ENCODE peak calls at places on chromosome 10, in nine cellular contexts. B is gastrocnemius medialis, U is Peyer's patch, T is breast epithelium, D is A673, M is endothelial cell of umbilical vein, O is endodermal cell, F is GM23338, Q is bronchial epithelial cell. K is an unnamed sample.

GRCh38 chr10:792792-793100 is 103.3 kb upstream of the DIP2C start:
- DNase-seq in U (no peak), O (no peak), B (no peak), F (no peak), D (no peak), T (no peak), M (no peak), Q (no peak), K (no peak)

GRCh38 chr10:73590881-73591577 is at the start of gene USP54:
- DNase-seq in D (no peak), U (no peak), Q (peak; percentile 74), T (peak; percentile 44), M (peak; percentile 56), B (no peak), O (peak; percentile 81), F (peak; percentile 83), K (peak; percentile 37)

GRCh38 chr10:49302088-49302487 is 3.1 kb downstream of the C10orf71 start:
- DNase-seq in D (no peak), O (no peak), F (no peak), U (no peak), Q (no peak), B (no peak), T (no peak), M (no peak), K (no peak)

GRCh38 chr10:110432084-110432483 is 65.6 kb upstream of the DUSP5 start:
- DNase-seq in M (no peak), B (no peak), O (no peak), Q (no peak), D (no peak), U (peak; percentile 30), T (no peak), F (no peak), K (no peak)

GRCh38 chr10:124949543-124949942 is 7.6 kb downstream of the ZRANB1 start:
- DNase-seq in B (no peak), F (no peak), O (no peak), T (no peak), M (no peak), D (no peak), Q (no peak), U (no peak), K (no peak)

GRCh38 chr10:4527281-4527960 is 298.6 kb upstream of the AKR1E2 start:
- DNase-seq in O (no peak), B (no peak), T (no peak), Q (peak; percentile 63), M (no peak), D (no peak), U (no peak), F (no peak), K (no peak)

GRCh38 chr10:50538473-50539398 is 85.0 kb downstream of the SGMS1 start:
- DNase-seq in F (no peak), B (no peak), T (no peak), U (peak; percentile 74), Q (peak; percentile 23), D (no peak), M (peak; percentile 19), O (no peak), K (peak; percentile 30)

GRCh38 chr10:23065549-23065948 is 29.8 kb upstream of the MSRB2 start:
- DNase-seq in U (peak; percentile 81), Q (peak; percentile 75), D (peak; percentile 40), B (peak; percentile 61), O (no peak), T (peak; percentile 80), F (no peak), M (peak; percentile 6), K (no peak)

GRCh38 chr10:9209105-9209798 is 1154.8 kb downstream of the GATA3 start:
- DNase-seq in T (peak; percentile 52), F (peak; percentile 89), U (peak; percentile 76), M (peak; percentile 82), O (peak; percentile 94), B (no peak), D (peak; percentile 70), Q (peak; percentile 52), K (peak; percentile 66)

GRCh38 chr10:92068900-92069299 is 145.3 kb downstream of the BTAF1 start:
- DNase-seq in U (no peak), O (no peak), Q (no peak), B (no peak), F (no peak), D (no peak), M (no peak), T (no peak), K (no peak)

GRCh38 chr10:120949511-120950102 is 98.4 kb downstream of the WDR11 start:
- DNase-seq in Q (no peak), D (no peak), F (peak; percentile 48), U (no peak), M (peak; percentile 29), B (no peak), O (peak; percentile 72), T (no peak), K (no peak)

GRCh38 chr10:33174674-33175073 is 159.8 kb downstream of the NRP1 start:
- DNase-seq in F (no peak), Q (no peak), M (no peak), T (no peak), D (no peak), U (no peak), B (no peak), O (peak; percentile 13), K (no peak)

GRCh38 chr10:24303522-24304310 is 94.8 kb downstream of the KIAA1217 start:
- DNase-seq in F (no peak), D (peak; percentile 15), T (no peak), B (no peak), U (no peak), M (no peak), Q (no peak), O (no peak), K (no peak)

GRCh38 chr10:47060993-47061500 is 149.8 kb downstream of the PTPN20 start:
- DNase-seq in U (no peak), B (no peak), F (no peak), T (no peak), D (no peak), Q (no peak), M (no peak), O (peak; percentile 18), K (no peak)

GRCh38 chr10:100568937-100569336 is 33.2 kb downstream of the HIF1AN start:
- DNase-seq in D (no peak), O (no peak), M (no peak), F (no peak), T (no peak), B (no peak), Q (no peak), U (peak; percentile 39), K (no peak)

GRCh38 chr10:100567826-100568225 is 32.1 kb downstream of the HIF1AN start:
- DNase-seq in F (no peak), O (peak; percentile 35), U (peak; percentile 18), D (no peak), M (no peak), T (no peak), B (no peak), Q (no peak), K (no peak)

GRCh38 chr10:100566561-100566960 is 30.8 kb downstream of the HIF1AN start:
- DNase-seq in F (no peak), M (no peak), T (no peak), D (no peak), B (no peak), O (peak; percentile 20), Q (no peak), U (peak; percentile 26), K (no peak)

GRCh38 chr10:100565206-100565985 is 29.7 kb downstream of the HIF1AN start:
- DNase-seq in F (no peak), T (no peak), M (no peak), Q (no peak), U (peak; percentile 34), O (peak; percentile 44), B (no peak), D (no peak), K (no peak)

DNA sequence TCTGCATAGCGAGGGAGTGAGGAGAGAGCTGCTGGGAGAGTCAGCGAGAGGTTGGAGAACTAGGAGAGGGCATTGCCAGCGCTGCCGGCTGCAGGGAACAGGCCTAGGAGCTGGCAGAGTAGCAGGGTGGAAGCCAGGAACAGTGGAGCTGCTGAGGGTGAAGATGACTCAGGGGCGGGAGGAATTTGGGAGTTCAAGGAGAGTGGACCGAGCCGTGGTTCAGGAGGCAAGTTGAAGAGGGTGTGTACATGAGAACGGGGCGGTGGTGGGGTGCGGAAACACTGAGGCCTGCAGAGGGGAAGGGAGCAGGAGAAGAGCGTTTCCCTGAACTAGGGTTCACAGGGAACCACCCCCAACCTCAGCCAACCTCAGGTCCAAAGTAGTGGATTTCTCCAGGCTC is 31.5 kb downstream of the HIF1AN start:
- DNase-seq in M (no peak), B (no peak), F (no peak), T (no peak), D (no peak), U (peak; percentile 37), Q (no peak), O (peak; percentile 41), K (no peak)
- H3K27me3 ChIP-seq in M (peaks cover 66% of the 10 kb centered on the region), B (peaks cover 59% of the 10 kb centered on the region), F (peaks cover 49% of the 10 kb centered on the region), T (peaks cover 2% of the 10 kb centered on the region), D (peaks cover 36% of the 10 kb centered on the region), U (no peaks in the 10 kb centered on the region), Q (peaks cover 33% of the 10 kb centered on the region), O (peaks cover 50% of the 10 kb centered on the region), K (no peaks in the 10 kb centered on the region)

GRCh38 chr10:57142925-57143576 is 782.0 kb upstream of the ZWINT start:
- DNase-seq in M (no peak), F (peak; percentile 91), U (no peak), B (no peak), D (no peak), Q (no peak), T (no peak), O (peak; percentile 51), K (no peak)

GRCh38 chr10:57141708-57142107 is 780.6 kb upstream of the ZWINT start:
- DNase-seq in F (no peak), D (no peak), M (no peak), U (no peak), T (no peak), Q (no peak), O (no peak), B (no peak), K (no peak)

GRCh38 chr10:57145548-57145947 is 784.5 kb upstream of the ZWINT start:
- DNase-seq in U (no peak), O (no peak), Q (no peak), D (no peak), M (no peak), T (no peak), F (no peak), B (no peak), K (no peak)
- H3K27me3 ChIP-seq in U (no peaks in the 10 kb centered on the region), O (peaks cover 15% of the 10 kb centered on the region), Q (no peaks in the 10 kb centered on the region), D (no peaks in the 10 kb centered on the region), M (no peaks in the 10 kb centered on the region), T (no peaks in the 10 kb centered on the region), F (peaks cover 97% of the 10 kb centered on the region), B (no peaks in the 10 kb centered on the region), K (no peaks in the 10 kb centered on the region)

DNA sequence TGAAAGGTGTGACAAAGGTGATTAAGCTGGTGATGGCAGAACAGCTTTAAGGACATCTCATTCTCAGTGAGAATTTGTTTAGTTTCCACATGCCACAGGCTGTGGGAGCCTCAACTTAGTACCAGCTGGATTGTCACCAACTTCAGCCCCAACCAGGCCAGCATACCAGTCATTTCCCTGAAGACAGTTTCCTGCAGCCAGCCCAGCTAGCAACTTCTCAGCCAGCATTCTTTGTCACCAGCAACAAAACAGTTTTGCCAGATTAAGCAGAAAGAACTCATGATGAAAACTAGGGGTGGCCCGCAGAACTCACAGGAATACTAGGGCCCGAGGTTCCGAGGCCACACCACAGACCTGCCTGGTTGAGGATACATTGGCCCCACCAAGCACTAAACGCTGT is 68.8 kb upstream of the UNC5B start:
- DNase-seq in B (no peak), O (no peak), F (no peak), U (no peak), T (peak; percentile 27), M (no peak), Q (no peak), D (no peak), K (no peak)
- H3K27me3 ChIP-seq in B (peaks cover 6% of the 10 kb centered on the region), O (no peaks in the 10 kb centered on the region), F (no peaks in the 10 kb centered on the region), U (no peaks in the 10 kb centered on the region), T (no peaks in the 10 kb centered on the region), M (peaks cover 11% of the 10 kb centered on the region), Q (peaks cover 7% of the 10 kb centered on the region), D (no peaks in the 10 kb centered on the region), K (no peaks in the 10 kb centered on the region)

GRCh38 chr10:17733620-17734019 is 18.4 kb upstream of the TMEM236 start:
- DNase-seq in T (no peak), B (no peak), Q (no peak), F (no peak), U (no peak), D (no peak), O (no peak), M (no peak), K (no peak)
- H3K27me3 ChIP-seq in T (no peaks in the 10 kb centered on the region), B (no peaks in the 10 kb centered on the region), Q (no peaks in the 10 kb centered on the region), F (no peaks in the 10 kb centered on the region), U (no peaks in the 10 kb centered on the region), D (no peaks in the 10 kb centered on the region), O (no peaks in the 10 kb centered on the region), M (no peaks in the 10 kb centered on the region), K (no peaks in the 10 kb centered on the region)

K was measured in naive thymus-derived CD4-positive, alpha-beta T cell.